ENCODE peak calls at places on chromosomes 3 and 15, in eight cellular contexts. One of them, this sample, is unnamed.

GRCh38 chr3:64037084-64037483 is 13.8 kb upstream of the PSMD6 start:
- DNase-seq in uterus: no peak
- DNase-seq in upper lobe of right lung: no peak
- DNase-seq in astrocyte of the spinal cord: no peak
- DNase-seq in A549: no peak
- DNase-seq in cardiac fibroblast: no peak
- DNase-seq in astrocyte: no peak
- DNase-seq in NB4: no peak
- DNase-seq in this sample: no peak

GRCh38 chr15:48696627-48697312 is 51.3 kb upstream of the FBN1 start:
- DNase-seq in uterus: no peak
- DNase-seq in upper lobe of right lung: no peak
- DNase-seq in astrocyte of the spinal cord: peak; percentile 45
- DNase-seq in A549: no peak
- DNase-seq in cardiac fibroblast: no peak
- DNase-seq in astrocyte: peak; percentile 35
- DNase-seq in NB4: peak; percentile 18
- DNase-seq in this sample: peak; percentile 56

GRCh38 chr15:100020181-100020580 is 286.9 kb upstream of the LYSMD4 start:
- DNase-seq in uterus: no peak
- DNase-seq in upper lobe of right lung: no peak
- DNase-seq in astrocyte of the spinal cord: no peak
- DNase-seq in A549: no peak
- DNase-seq in cardiac fibroblast: no peak
- DNase-seq in astrocyte: no peak
- DNase-seq in NB4: no peak
- DNase-seq in this sample: no peak

GRCh38 chr15:62573856-62574255 is 408.8 kb upstream of the C2CD4B start:
- DNase-seq in uterus: no peak
- DNase-seq in upper lobe of right lung: no peak
- DNase-seq in astrocyte of the spinal cord: no peak
- DNase-seq in A549: no peak
- DNase-seq in cardiac fibroblast: no peak
- DNase-seq in astrocyte: no peak
- DNase-seq in NB4: no peak
- DNase-seq in this sample: no peak

GRCh38 chr15:101242160-101242998 is 9.5 kb downstream of the CHSY1 start:
- DNase-seq in uterus: no peak
- DNase-seq in upper lobe of right lung: no peak
- DNase-seq in astrocyte of the spinal cord: peak; percentile 69
- DNase-seq in A549: no peak
- DNase-seq in cardiac fibroblast: peak; percentile 75
- DNase-seq in astrocyte: peak; percentile 68
- DNase-seq in NB4: peak; percentile 98
- DNase-seq in this sample: peak; percentile 77

GRCh38 chr3:60281970-60282369 is 969.3 kb downstream of the FHIT start:
- DNase-seq in uterus: no peak
- DNase-seq in upper lobe of right lung: no peak
- DNase-seq in astrocyte of the spinal cord: no peak
- DNase-seq in A549: no peak
- DNase-seq in cardiac fibroblast: no peak
- DNase-seq in astrocyte: no peak
- DNase-seq in NB4: no peak
- DNase-seq in this sample: no peak

GRCh38 chr3:123102826-123103225 is 36.0 kb downstream of the PDIA5 start:
- DNase-seq in uterus: no peak
- DNase-seq in upper lobe of right lung: no peak
- DNase-seq in astrocyte of the spinal cord: no peak
- DNase-seq in A549: no peak
- DNase-seq in cardiac fibroblast: no peak
- DNase-seq in astrocyte: no peak
- DNase-seq in NB4: no peak
- DNase-seq in this sample: no peak

GRCh38 chr3:179768080-179768479 is 115.2 kb downstream of the USP13 start:
- DNase-seq in uterus: no peak
- DNase-seq in upper lobe of right lung: no peak
- DNase-seq in astrocyte of the spinal cord: peak; percentile 71
- DNase-seq in A549: peak; percentile 22
- DNase-seq in cardiac fibroblast: peak; percentile 65
- DNase-seq in astrocyte: peak; percentile 70
- DNase-seq in NB4: peak; percentile 25
- DNase-seq in this sample: peak; percentile 72

GRCh38 chr3:185049710-185050109 is 103.2 kb downstream of the C3orf70 start:
- DNase-seq in uterus: no peak
- DNase-seq in upper lobe of right lung: no peak
- DNase-seq in astrocyte of the spinal cord: no peak
- DNase-seq in A549: no peak
- DNase-seq in cardiac fibroblast: no peak
- DNase-seq in astrocyte: no peak
- DNase-seq in NB4: no peak
- DNase-seq in this sample: no peak

GRCh38 chr3:149828390-149828789 is 15.4 kb downstream of the RNF13 start:
- DNase-seq in uterus: no peak
- DNase-seq in upper lobe of right lung: no peak
- DNase-seq in astrocyte of the spinal cord: no peak
- DNase-seq in A549: no peak
- DNase-seq in cardiac fibroblast: no peak
- DNase-seq in astrocyte: no peak
- DNase-seq in NB4: no peak
- DNase-seq in this sample: no peak

GRCh38 chr3:42637001-42637400 is 16.5 kb upstream of the ZBTB47 start:
- DNase-seq in uterus: no peak
- DNase-seq in upper lobe of right lung: no peak
- DNase-seq in astrocyte of the spinal cord: no peak
- DNase-seq in A549: no peak
- DNase-seq in cardiac fibroblast: no peak
- DNase-seq in astrocyte: no peak
- DNase-seq in NB4: no peak
- DNase-seq in this sample: no peak

DNA sequence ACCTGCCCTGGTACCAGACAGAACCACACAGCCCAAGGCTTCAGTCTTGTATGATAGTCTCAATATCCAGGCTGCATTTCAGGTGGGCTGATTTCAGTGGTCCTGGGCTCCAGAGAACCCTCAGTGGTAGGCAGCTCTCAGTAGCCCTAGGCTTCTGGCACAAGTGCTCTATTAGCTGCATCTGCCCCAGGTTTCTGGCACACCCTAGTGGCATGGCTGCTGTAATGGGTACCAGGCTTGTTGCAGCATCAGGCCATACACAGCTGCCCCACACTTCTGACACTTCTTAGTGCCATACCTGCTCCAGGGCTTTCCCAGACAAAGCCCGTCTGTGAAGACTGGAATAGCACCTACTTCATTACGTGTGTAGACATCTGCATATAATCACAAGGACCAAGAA is 1062.2 kb upstream of the EPHA6 start:
- DNase-seq in uterus: no peak
- DNase-seq in upper lobe of right lung: no peak
- DNase-seq in astrocyte of the spinal cord: no peak
- DNase-seq in A549: no peak
- DNase-seq in cardiac fibroblast: no peak
- DNase-seq in astrocyte: no peak
- DNase-seq in NB4: no peak
- DNase-seq in this sample: no peak
- TF ChIP-seq CTCF in uterus: no peak
- TF ChIP-seq CTCF in upper lobe of right lung: no peak
- TF ChIP-seq CTCF in astrocyte of the spinal cord: no peak
- TF ChIP-seq CTCF in A549: no peak
- TF ChIP-seq CTCF in cardiac fibroblast: no peak
- TF ChIP-seq CTCF in astrocyte: no peak
- TF ChIP-seq CTCF in NB4: no peak
- TF ChIP-seq CTCF in this sample: no peak

GRCh38 chr3:146403792-146404191 is 65.6 kb downstream of the PLSCR2 start:
- DNase-seq in uterus: no peak
- DNase-seq in upper lobe of right lung: no peak
- DNase-seq in astrocyte of the spinal cord: no peak
- DNase-seq in A549: no peak
- DNase-seq in cardiac fibroblast: no peak
- DNase-seq in astrocyte: no peak
- DNase-seq in NB4: no peak
- DNase-seq in this sample: no peak
- H3K4me3 ChIP-seq in uterus: no peak overlapping the region
- H3K4me3 ChIP-seq in upper lobe of right lung: no peak overlapping the region
- H3K4me3 ChIP-seq in astrocyte of the spinal cord: no peak overlapping the region
- H3K4me3 ChIP-seq in A549: no peak overlapping the region
- H3K4me3 ChIP-seq in cardiac fibroblast: no peak overlapping the region
- H3K4me3 ChIP-seq in astrocyte: no peak overlapping the region
- H3K4me3 ChIP-seq in NB4: no peak overlapping the region
- H3K4me3 ChIP-seq in this sample: no peak overlapping the region

GRCh38 chr3:107861422-107861821 is 229.4 kb downstream of the CD47 start:
- DNase-seq in uterus: no peak
- DNase-seq in upper lobe of right lung: no peak
- DNase-seq in astrocyte of the spinal cord: no peak
- DNase-seq in A549: no peak
- DNase-seq in cardiac fibroblast: no peak
- DNase-seq in astrocyte: no peak
- DNase-seq in NB4: no peak
- DNase-seq in this sample: no peak

GRCh38 chr3:107857854-107858253 is 233.0 kb downstream of the CD47 start:
- DNase-seq in uterus: no peak
- DNase-seq in upper lobe of right lung: no peak
- DNase-seq in astrocyte of the spinal cord: no peak
- DNase-seq in A549: no peak
- DNase-seq in cardiac fibroblast: no peak
- DNase-seq in astrocyte: no peak
- DNase-seq in NB4: no peak
- DNase-seq in this sample: no peak

GRCh38 chr3:107850681-107851080 is 240.2 kb downstream of the CD47 start:
- DNase-seq in uterus: no peak
- DNase-seq in upper lobe of right lung: no peak
- DNase-seq in astrocyte of the spinal cord: no peak
- DNase-seq in A549: peak; percentile 4
- DNase-seq in cardiac fibroblast: no peak
- DNase-seq in astrocyte: no peak
- DNase-seq in NB4: peak; percentile 2
- DNase-seq in this sample: no peak

GRCh38 chr3:107855710-107856109 is 235.1 kb downstream of the CD47 start:
- DNase-seq in uterus: no peak
- DNase-seq in upper lobe of right lung: no peak
- DNase-seq in astrocyte of the spinal cord: peak; percentile 24
- DNase-seq in A549: peak; percentile 72
- DNase-seq in cardiac fibroblast: peak; percentile 43
- DNase-seq in astrocyte: peak; percentile 4
- DNase-seq in NB4: peak; percentile 42
- DNase-seq in this sample: peak; percentile 19
- TF ChIP-seq CTCF in uterus: no peak
- TF ChIP-seq CTCF in upper lobe of right lung: no peak
- TF ChIP-seq CTCF in astrocyte of the spinal cord: peak; percentile 32
- TF ChIP-seq CTCF in A549: peak; percentile 35
- TF ChIP-seq CTCF in cardiac fibroblast: peak; percentile 33
- TF ChIP-seq CTCF in astrocyte: peak; percentile 23
- TF ChIP-seq CTCF in NB4: peak; percentile 18
- TF ChIP-seq CTCF in this sample: peak; percentile 20

DNA sequence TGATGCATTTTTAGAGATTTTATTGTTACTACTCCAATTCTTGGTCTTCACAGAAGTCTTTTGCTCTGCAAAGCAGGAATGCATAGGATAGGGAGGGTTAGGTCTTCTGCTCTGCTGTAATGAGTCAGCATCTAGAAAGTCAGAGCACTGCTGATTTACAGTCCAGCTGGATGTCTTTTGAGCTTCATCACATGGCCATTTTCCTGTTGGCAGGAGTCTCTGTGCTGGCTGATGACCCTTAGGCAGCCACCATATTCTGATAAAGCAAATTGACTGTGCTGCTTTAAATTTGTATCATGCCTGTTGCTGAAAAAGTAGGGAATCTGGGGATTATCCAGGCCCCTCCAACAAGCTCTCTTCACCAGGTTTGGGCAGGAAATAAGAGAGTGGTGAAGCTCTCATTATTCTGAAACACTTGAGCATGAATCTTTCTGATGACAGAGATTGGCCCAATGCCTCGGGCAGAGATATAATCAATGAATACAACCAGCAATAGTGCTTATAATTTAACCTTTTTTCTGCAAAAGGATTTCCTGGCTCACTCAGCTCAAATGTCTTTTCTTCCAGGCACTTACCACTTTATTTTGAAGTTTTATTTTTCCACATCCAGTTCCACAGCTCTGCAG is 9.7 kb upstream of the CRBN start:
- DNase-seq in uterus: no peak
- DNase-seq in upper lobe of right lung: no peak
- DNase-seq in astrocyte of the spinal cord: no peak
- DNase-seq in A549: no peak
- DNase-seq in cardiac fibroblast: peak; percentile 57
- DNase-seq in astrocyte: peak; percentile 12
- DNase-seq in NB4: no peak
- DNase-seq in this sample: peak; percentile 56
- H3K4me3 ChIP-seq in uterus: no peak overlapping the region
- H3K4me3 ChIP-seq in upper lobe of right lung: no peak overlapping the region
- H3K4me3 ChIP-seq in astrocyte of the spinal cord: no peak overlapping the region
- H3K4me3 ChIP-seq in A549: no peak overlapping the region
- H3K4me3 ChIP-seq in cardiac fibroblast: no peak overlapping the region
- H3K4me3 ChIP-seq in astrocyte: no peak overlapping the region
- H3K4me3 ChIP-seq in NB4: no peak overlapping the region
- H3K4me3 ChIP-seq in this sample: no peak overlapping the region

GRCh38 chr3:52144034-52144795 is 10.0 kb downstream of the POC1A start:
- DNase-seq in uterus: peak; percentile 88
- DNase-seq in upper lobe of right lung: peak; percentile 86
- DNase-seq in astrocyte of the spinal cord: peak; percentile 84
- DNase-seq in A549: peak; percentile 69
- DNase-seq in cardiac fibroblast: peak; percentile 90
- DNase-seq in astrocyte: peak; percentile 44
- DNase-seq in NB4: peak; percentile 84
- DNase-seq in this sample: peak; percentile 83

GRCh38 chr3:52144796-52145735 is 9.2 kb downstream of the POC1A start:
- DNase-seq in uterus: no peak
- DNase-seq in upper lobe of right lung: no peak
- DNase-seq in astrocyte of the spinal cord: no peak
- DNase-seq in A549: no peak
- DNase-seq in cardiac fibroblast: no peak
- DNase-seq in astrocyte: no peak
- DNase-seq in NB4: no peak
- DNase-seq in this sample: no peak

GRCh38 chr3:52141751-52142150 is 12.5 kb downstream of the POC1A start:
- DNase-seq in uterus: no peak
- DNase-seq in upper lobe of right lung: no peak
- DNase-seq in astrocyte of the spinal cord: no peak
- DNase-seq in A549: no peak
- DNase-seq in cardiac fibroblast: no peak
- DNase-seq in astrocyte: no peak
- DNase-seq in NB4: no peak
- DNase-seq in this sample: no peak

GRCh38 chr3:52143616-52144015 is 10.6 kb downstream of the POC1A start:
- DNase-seq in uterus: no peak
- DNase-seq in upper lobe of right lung: no peak
- DNase-seq in astrocyte of the spinal cord: no peak
- DNase-seq in A549: no peak
- DNase-seq in cardiac fibroblast: no peak
- DNase-seq in astrocyte: no peak
- DNase-seq in NB4: no peak
- DNase-seq in this sample: no peak

GRCh38 chr3:52143156-52143555 is 11.1 kb downstream of the POC1A start:
- DNase-seq in uterus: no peak
- DNase-seq in upper lobe of right lung: no peak
- DNase-seq in astrocyte of the spinal cord: no peak
- DNase-seq in A549: no peak
- DNase-seq in cardiac fibroblast: no peak
- DNase-seq in astrocyte: no peak
- DNase-seq in NB4: no peak
- DNase-seq in this sample: no peak
- TF ChIP-seq CTCF in uterus: no peak
- TF ChIP-seq CTCF in upper lobe of right lung: no peak
- TF ChIP-seq CTCF in astrocyte of the spinal cord: no peak
- TF ChIP-seq CTCF in A549: no peak
- TF ChIP-seq CTCF in cardiac fibroblast: no peak
- TF ChIP-seq CTCF in astrocyte: no peak
- TF ChIP-seq CTCF in NB4: no peak
- TF ChIP-seq CTCF in this sample: no peak

GRCh38 chr3:138093721-138094120 is 21.7 kb downstream of the DZIP1L start:
- DNase-seq in uterus: no peak
- DNase-seq in upper lobe of right lung: no peak
- DNase-seq in astrocyte of the spinal cord: no peak
- DNase-seq in A549: no peak
- DNase-seq in cardiac fibroblast: peak; percentile 22
- DNase-seq in astrocyte: peak; percentile 58
- DNase-seq in NB4: no peak
- DNase-seq in this sample: peak; percentile 55
- H3K4me3 ChIP-seq in uterus: no peak overlapping the region
- H3K4me3 ChIP-seq in upper lobe of right lung: no peak overlapping the region
- H3K4me3 ChIP-seq in astrocyte of the spinal cord: no peak overlapping the region
- H3K4me3 ChIP-seq in A549: no peak overlapping the region
- H3K4me3 ChIP-seq in cardiac fibroblast: no peak overlapping the region
- H3K4me3 ChIP-seq in astrocyte: no peak overlapping the region
- H3K4me3 ChIP-seq in NB4: no peak overlapping the region
- H3K4me3 ChIP-seq in this sample: no peak overlapping the region

This sample was measured in fibroblast of the aortic adventitia.